ENCODE peak calls at places on chromosomes 2 and 18, in seven cellular contexts. One of them, this sample, is unnamed.

GRCh38 chr18:76431437-76432273 is 63.4 kb downstream of the ZNF516 start:
- DNase-seq in PC-3: no peak
- DNase-seq in Peyer's patch: no peak
- DNase-seq in heart right ventricle: no peak
- DNase-seq in cardiac muscle cell: no peak
- DNase-seq in spleen: peak; percentile 67
- DNase-seq in lower lobe of right lung: no peak
- DNase-seq in this sample: no peak

GRCh38 chr2:1521878-1522495 is 108.7 kb downstream of the TPO start:
- DNase-seq in PC-3: no peak
- DNase-seq in Peyer's patch: no peak
- DNase-seq in heart right ventricle: no peak
- DNase-seq in cardiac muscle cell: no peak
- DNase-seq in spleen: no peak
- DNase-seq in lower lobe of right lung: no peak
- DNase-seq in this sample: no peak

GRCh38 chr2:35298493-35298892 is 1057.1 kb upstream of the CRIM1 start:
- DNase-seq in PC-3: peak; percentile 2
- DNase-seq in Peyer's patch: no peak
- DNase-seq in heart right ventricle: peak; percentile 24
- DNase-seq in cardiac muscle cell: peak; percentile 24
- DNase-seq in spleen: no peak
- DNase-seq in lower lobe of right lung: no peak
- DNase-seq in this sample: no peak

GRCh38 chr2:202034249-202035088 is 814 bp downstream of the FZD7 start:
- DNase-seq in PC-3: peak; percentile 29
- DNase-seq in Peyer's patch: peak; percentile 55
- DNase-seq in heart right ventricle: no peak
- DNase-seq in cardiac muscle cell: peak; percentile 50
- DNase-seq in spleen: peak; percentile 84
- DNase-seq in lower lobe of right lung: peak; percentile 61
- DNase-seq in this sample: no peak

GRCh38 chr2:113672297-113672696 is 45.2 kb downstream of the RABL2A start:
- DNase-seq in PC-3: no peak
- DNase-seq in Peyer's patch: no peak
- DNase-seq in heart right ventricle: no peak
- DNase-seq in cardiac muscle cell: no peak
- DNase-seq in spleen: no peak
- DNase-seq in lower lobe of right lung: no peak
- DNase-seq in this sample: no peak

GRCh38 chr2:218856168-218856895 is 3.3 kb upstream of the WNT6 start:
- DNase-seq in PC-3: no peak
- DNase-seq in Peyer's patch: no peak
- DNase-seq in heart right ventricle: no peak
- DNase-seq in cardiac muscle cell: no peak
- DNase-seq in spleen: peak; percentile 44
- DNase-seq in lower lobe of right lung: no peak
- DNase-seq in this sample: no peak

GRCh38 chr18:13280066-13280795 is 61.7 kb downstream of the LDLRAD4 start:
- DNase-seq in PC-3: no peak
- DNase-seq in Peyer's patch: peak; percentile 23
- DNase-seq in heart right ventricle: peak; percentile 69
- DNase-seq in cardiac muscle cell: peak; percentile 60
- DNase-seq in spleen: no peak
- DNase-seq in lower lobe of right lung: no peak
- DNase-seq in this sample: no peak

GRCh38 chr2:169715379-169716228 is 18.0 kb upstream of the KLHL23 start:
- DNase-seq in PC-3: peak; percentile 74
- DNase-seq in Peyer's patch: peak; percentile 72
- DNase-seq in heart right ventricle: no peak
- DNase-seq in cardiac muscle cell: peak; percentile 52
- DNase-seq in spleen: no peak
- DNase-seq in lower lobe of right lung: peak; percentile 51
- DNase-seq in this sample: no peak

GRCh38 chr2:73063909-73064875 is 7.3 kb downstream of the SFXN5 start:
- DNase-seq in PC-3: peak; percentile 85
- DNase-seq in Peyer's patch: no peak
- DNase-seq in heart right ventricle: no peak
- DNase-seq in cardiac muscle cell: peak; percentile 77
- DNase-seq in spleen: peak; percentile 34
- DNase-seq in lower lobe of right lung: no peak
- DNase-seq in this sample: no peak

GRCh38 chr2:73243884-73244570 is 9.9 kb downstream of the CCT7 start:
- DNase-seq in PC-3: peak; percentile 96
- DNase-seq in Peyer's patch: no peak
- DNase-seq in heart right ventricle: peak; percentile 29
- DNase-seq in cardiac muscle cell: peak; percentile 70
- DNase-seq in spleen: no peak
- DNase-seq in lower lobe of right lung: no peak
- DNase-seq in this sample: peak; percentile 45

GRCh38 chr2:136118819-136119716 is 1.1 kb upstream of the CXCR4 start:
- DNase-seq in PC-3: no peak
- DNase-seq in Peyer's patch: peak; percentile 97
- DNase-seq in heart right ventricle: peak; percentile 59
- DNase-seq in cardiac muscle cell: no peak
- DNase-seq in spleen: peak; percentile 98
- DNase-seq in lower lobe of right lung: peak; percentile 84
- DNase-seq in this sample: no peak

GRCh38 chr2:146990311-146990781 is 854.5 kb upstream of the ACVR2A start:
- DNase-seq in PC-3: no peak
- DNase-seq in Peyer's patch: no peak
- DNase-seq in heart right ventricle: no peak
- DNase-seq in cardiac muscle cell: peak; percentile 85
- DNase-seq in spleen: no peak
- DNase-seq in lower lobe of right lung: no peak
- DNase-seq in this sample: no peak

GRCh38 chr2:39146022-39146421 is 25.2 kb upstream of the SOS1 start:
- DNase-seq in PC-3: no peak
- DNase-seq in Peyer's patch: no peak
- DNase-seq in heart right ventricle: no peak
- DNase-seq in cardiac muscle cell: no peak
- DNase-seq in spleen: no peak
- DNase-seq in lower lobe of right lung: no peak
- DNase-seq in this sample: no peak

GRCh38 chr2:96821113-96821512 is 5.0 kb downstream of the CNNM3 start:
- DNase-seq in PC-3: no peak
- DNase-seq in Peyer's patch: no peak
- DNase-seq in heart right ventricle: no peak
- DNase-seq in cardiac muscle cell: no peak
- DNase-seq in spleen: no peak
- DNase-seq in lower lobe of right lung: no peak
- DNase-seq in this sample: no peak

GRCh38 chr2:136211671-136212070 is 93.7 kb upstream of the CXCR4 start:
- DNase-seq in PC-3: no peak
- DNase-seq in Peyer's patch: no peak
- DNase-seq in heart right ventricle: no peak
- DNase-seq in cardiac muscle cell: no peak
- DNase-seq in spleen: no peak
- DNase-seq in lower lobe of right lung: no peak
- DNase-seq in this sample: no peak

GRCh38 chr2:198664349-198664748 is 793.4 kb downstream of the SATB2 start:
- DNase-seq in PC-3: no peak
- DNase-seq in Peyer's patch: no peak
- DNase-seq in heart right ventricle: no peak
- DNase-seq in cardiac muscle cell: no peak
- DNase-seq in spleen: no peak
- DNase-seq in lower lobe of right lung: no peak
- DNase-seq in this sample: no peak

GRCh38 chr2:40220177-40220925 is 231.5 kb downstream of the SLC8A1 start:
- DNase-seq in PC-3: peak; percentile 40
- DNase-seq in Peyer's patch: no peak
- DNase-seq in heart right ventricle: peak; percentile 30
- DNase-seq in cardiac muscle cell: peak; percentile 81
- DNase-seq in spleen: no peak
- DNase-seq in lower lobe of right lung: no peak
- DNase-seq in this sample: no peak

GRCh38 chr18:77177009-77177408 is 44.4 kb upstream of the MBP start:
- DNase-seq in PC-3: peak; percentile 60
- DNase-seq in Peyer's patch: no peak
- DNase-seq in heart right ventricle: no peak
- DNase-seq in cardiac muscle cell: peak; percentile 16
- DNase-seq in spleen: no peak
- DNase-seq in lower lobe of right lung: no peak
- DNase-seq in this sample: peak; percentile 46

GRCh38 chr18:10303171-10303570 is 151.3 kb upstream of the APCDD1 start:
- DNase-seq in PC-3: no peak
- DNase-seq in Peyer's patch: no peak
- DNase-seq in heart right ventricle: no peak
- DNase-seq in cardiac muscle cell: no peak
- DNase-seq in spleen: no peak
- DNase-seq in lower lobe of right lung: no peak
- DNase-seq in this sample: no peak

GRCh38 chr18:25351773-25352628 is at the start of gene ZNF521:
- DNase-seq in PC-3: peak; percentile 51
- DNase-seq in Peyer's patch: peak; percentile 78
- DNase-seq in heart right ventricle: peak; percentile 86
- DNase-seq in cardiac muscle cell: peak; percentile 92
- DNase-seq in spleen: peak; percentile 88
- DNase-seq in lower lobe of right lung: peak; percentile 79
- DNase-seq in this sample: no peak

GRCh38 chr2:67463810-67464209 is 66.7 kb downstream of the ETAA1 start:
- DNase-seq in PC-3: peak; percentile 96
- DNase-seq in Peyer's patch: no peak
- DNase-seq in heart right ventricle: no peak
- DNase-seq in cardiac muscle cell: no peak
- DNase-seq in spleen: no peak
- DNase-seq in lower lobe of right lung: no peak
- DNase-seq in this sample: peak; percentile 90

GRCh38 chr18:22348521-22349316 is 69.0 kb downstream of the CTAGE1 start:
- DNase-seq in PC-3: peak; percentile 77
- DNase-seq in Peyer's patch: peak; percentile 74
- DNase-seq in heart right ventricle: peak; percentile 68
- DNase-seq in cardiac muscle cell: peak; percentile 94
- DNase-seq in spleen: peak; percentile 81
- DNase-seq in lower lobe of right lung: peak; percentile 74
- DNase-seq in this sample: peak; percentile 13

GRCh38 chr18:22347624-22348511 is 69.8 kb downstream of the CTAGE1 start:
- DNase-seq in PC-3: no peak
- DNase-seq in Peyer's patch: no peak
- DNase-seq in heart right ventricle: no peak
- DNase-seq in cardiac muscle cell: peak; percentile 57
- DNase-seq in spleen: no peak
- DNase-seq in lower lobe of right lung: no peak
- DNase-seq in this sample: no peak

GRCh38 chr18:22346968-22347611 is 70.6 kb downstream of the CTAGE1 start:
- DNase-seq in PC-3: no peak
- DNase-seq in Peyer's patch: peak; percentile 88
- DNase-seq in heart right ventricle: peak; percentile 89
- DNase-seq in cardiac muscle cell: peak; percentile 79
- DNase-seq in spleen: peak; percentile 88
- DNase-seq in lower lobe of right lung: peak; percentile 78
- DNase-seq in this sample: no peak

GRCh38 chr18:22349966-22350365 is 67.7 kb downstream of the CTAGE1 start:
- DNase-seq in PC-3: peak; percentile 49
- DNase-seq in Peyer's patch: no peak
- DNase-seq in heart right ventricle: no peak
- DNase-seq in cardiac muscle cell: no peak
- DNase-seq in spleen: no peak
- DNase-seq in lower lobe of right lung: no peak
- DNase-seq in this sample: no peak

GRCh38 chr18:22349317-22349898 is 68.3 kb downstream of the CTAGE1 start:
- DNase-seq in PC-3: no peak
- DNase-seq in Peyer's patch: no peak
- DNase-seq in heart right ventricle: no peak
- DNase-seq in cardiac muscle cell: peak; percentile 94
- DNase-seq in spleen: no peak
- DNase-seq in lower lobe of right lung: no peak
- DNase-seq in this sample: no peak
- H3K4me3 ChIP-seq in PC-3: no peak overlapping the region
- H3K4me3 ChIP-seq in Peyer's patch: peak overlapping the region; percentile 71
- H3K4me3 ChIP-seq in heart right ventricle: peak overlapping the region; percentile 58
- H3K4me3 ChIP-seq in cardiac muscle cell: peak overlapping the region; percentile 47
- H3K4me3 ChIP-seq in spleen: peak overlapping the region; percentile 48
- H3K4me3 ChIP-seq in lower lobe of right lung: peak overlapping the region; percentile 63
- H3K4me3 ChIP-seq in this sample: no peak overlapping the region

GRCh38 chr2:57880446-57880845 is 166.2 kb upstream of the VRK2 start:
- DNase-seq in PC-3: no peak
- DNase-seq in Peyer's patch: no peak
- DNase-seq in heart right ventricle: no peak
- DNase-seq in cardiac muscle cell: peak; percentile 11
- DNase-seq in spleen: no peak
- DNase-seq in lower lobe of right lung: no peak
- DNase-seq in this sample: no peak
- H3K4me3 ChIP-seq in PC-3: no peak overlapping the region
- H3K4me3 ChIP-seq in Peyer's patch: no peak overlapping the region
- H3K4me3 ChIP-seq in heart right ventricle: no peak overlapping the region
- H3K4me3 ChIP-seq in cardiac muscle cell: no peak overlapping the region
- H3K4me3 ChIP-seq in spleen: no peak overlapping the region
- H3K4me3 ChIP-seq in lower lobe of right lung: no peak overlapping the region
- H3K4me3 ChIP-seq in this sample: no peak overlapping the region

GRCh38 chr2:236968101-236968886 is 117.4 kb upstream of the COPS8 start:
- DNase-seq in PC-3: no peak
- DNase-seq in Peyer's patch: peak; percentile 88
- DNase-seq in heart right ventricle: no peak
- DNase-seq in cardiac muscle cell: no peak
- DNase-seq in spleen: peak; percentile 83
- DNase-seq in lower lobe of right lung: no peak
- DNase-seq in this sample: no peak
- H3K4me3 ChIP-seq in PC-3: no peak overlapping the region
- H3K4me3 ChIP-seq in Peyer's patch: peak overlapping the region; percentile 22
- H3K4me3 ChIP-seq in heart right ventricle: no peak overlapping the region
- H3K4me3 ChIP-seq in cardiac muscle cell: no peak overlapping the region
- H3K4me3 ChIP-seq in spleen: no peak overlapping the region
- H3K4me3 ChIP-seq in lower lobe of right lung: no peak overlapping the region
- H3K4me3 ChIP-seq in this sample: no peak overlapping the region

DNA sequence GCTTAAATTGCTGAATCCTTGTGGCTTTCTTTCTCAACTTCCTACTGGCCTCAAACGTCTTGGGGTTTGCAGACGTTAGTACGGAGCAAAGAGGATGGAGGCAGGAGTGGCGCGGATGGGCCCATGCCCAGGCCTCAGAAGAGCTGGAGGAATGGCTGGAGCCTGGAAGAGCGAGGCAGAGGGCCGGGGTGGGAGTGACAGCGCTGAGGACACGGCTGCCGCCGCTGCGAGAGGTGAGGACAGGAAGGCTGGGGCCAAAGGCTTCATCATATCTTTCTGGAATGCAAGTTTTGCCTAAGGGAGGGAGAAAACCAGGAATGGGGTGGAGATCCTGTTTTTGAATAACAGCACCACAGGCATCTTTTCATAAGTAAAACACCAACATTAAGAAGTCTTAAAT is 178.5 kb upstream of the SESTD1 start:
- DNase-seq in PC-3: no peak
- DNase-seq in Peyer's patch: no peak
- DNase-seq in heart right ventricle: no peak
- DNase-seq in cardiac muscle cell: peak; percentile 26
- DNase-seq in spleen: peak; percentile 69
- DNase-seq in lower lobe of right lung: no peak
- DNase-seq in this sample: no peak
- H3K4me3 ChIP-seq in PC-3: no peak overlapping the region
- H3K4me3 ChIP-seq in Peyer's patch: no peak overlapping the region
- H3K4me3 ChIP-seq in heart right ventricle: no peak overlapping the region
- H3K4me3 ChIP-seq in cardiac muscle cell: no peak overlapping the region
- H3K4me3 ChIP-seq in spleen: no peak overlapping the region
- H3K4me3 ChIP-seq in lower lobe of right lung: no peak overlapping the region
- H3K4me3 ChIP-seq in this sample: no peak overlapping the region

GRCh38 chr2:143355814-143356213 is 226.6 kb downstream of the ARHGAP15 start:
- DNase-seq in PC-3: no peak
- DNase-seq in Peyer's patch: no peak
- DNase-seq in heart right ventricle: no peak
- DNase-seq in cardiac muscle cell: no peak
- DNase-seq in spleen: no peak
- DNase-seq in lower lobe of right lung: no peak
- DNase-seq in this sample: no peak
- H3K4me3 ChIP-seq in PC-3: no peak overlapping the region
- H3K4me3 ChIP-seq in Peyer's patch: no peak overlapping the region
- H3K4me3 ChIP-seq in heart right ventricle: no peak overlapping the region
- H3K4me3 ChIP-seq in cardiac muscle cell: no peak overlapping the region
- H3K4me3 ChIP-seq in spleen: no peak overlapping the region
- H3K4me3 ChIP-seq in lower lobe of right lung: no peak overlapping the region
- H3K4me3 ChIP-seq in this sample: no peak overlapping the region